ENCODE peak calls at places on chromosomes 13 and 19, in five cellular contexts. C is left ventricle myocardium inferior, U is gastrocnemius medialis, A is tibial nerve, H is neural progenitor cell. J is an unnamed sample.

GRCh38 chr13:30698488-30699005 is 36.8 kb upstream of the ALOX5AP start:
- DNase-seq in A (no peak), H (no peak), C (no peak), U (no peak), J (no peak)

GRCh38 chr13:76707360-76707759 is 178.8 kb downstream of the KCTD12 start:
- DNase-seq in H (no peak), C (no peak), U (no peak), A (no peak), J (no peak)

GRCh38 chr19:46838160-46838559 is 12.5 kb downstream of the AP2S1 start:
- DNase-seq in U (no peak), A (no peak), C (no peak), H (no peak), J (no peak)

GRCh38 chr19:50555447-50556235 is 12.6 kb downstream of the LRRC4B start:
- DNase-seq in H (peak; percentile 72), C (peak; percentile 28), U (no peak), A (no peak), J (peak; percentile 89)

GRCh38 chr13:83088858-83089257 is 793.4 kb downstream of the SLITRK1 start:
- DNase-seq in C (no peak), A (no peak), H (no peak), U (no peak), J (no peak)

GRCh38 chr13:99018418-99019180 is 40.7 kb upstream of the DOCK9 start:
- DNase-seq in U (no peak), H (no peak), A (no peak), C (no peak), J (no peak)

GRCh38 chr13:50149143-50149703 is 134.0 kb downstream of the KCNRG start:
- DNase-seq in C (no peak), U (no peak), A (no peak), H (no peak), J (no peak)

GRCh38 chr19:11422163-11423068 is 3.3 kb upstream of the RGL3 start:
- DNase-seq in H (peak; percentile 64), A (peak; percentile 56), C (peak; percentile 84), U (peak; percentile 53), J (peak; percentile 93)

GRCh38 chr19:53521373-53522202 is 16.4 kb upstream of the ZNF331 start:
- DNase-seq in H (no peak), A (no peak), U (no peak), C (no peak), J (peak; percentile 48)

GRCh38 chr19:35107541-35107939 is 8.1 kb upstream of the FXYD3 start:
- DNase-seq in H (no peak), U (no peak), C (no peak), A (peak; percentile 51), J (no peak)

GRCh38 chr19:38971672-38972071 is 3.9 kb downstream of the FBXO17 start:
- DNase-seq in H (no peak), C (no peak), A (no peak), U (no peak), J (no peak)

GRCh38 chr19:28009696-28010095 is 1203.3 kb downstream of the UQCRFS1 start:
- DNase-seq in U (no peak), C (no peak), A (no peak), H (no peak), J (no peak)

GRCh38 chr13:102651892-102652291 is 43.0 kb downstream of the METTL21C start:
- DNase-seq in H (no peak), U (no peak), C (no peak), A (no peak), J (no peak)

GRCh38 chr19:18833849-18834643 is 2.3 kb downstream of the UPF1 start:
- DNase-seq in C (no peak), A (no peak), U (no peak), H (peak; percentile 71), J (peak; percentile 41)

GRCh38 chr13:74974234-74974879 is 507.6 kb downstream of the TBC1D4 start:
- DNase-seq in H (peak; percentile 33), A (no peak), C (no peak), U (no peak), J (no peak)

GRCh38 chr19:18536475-18536874 is 6.9 kb downstream of the FKBP8 start:
- DNase-seq in H (no peak), A (no peak), C (no peak), U (no peak), J (no peak)

GRCh38 chr19:45113628-45114027 is 20.6 kb downstream of the PPP1R37 start:
- DNase-seq in U (no peak), A (no peak), H (no peak), C (no peak), J (no peak)

GRCh38 chr19:49506575-49507105 is 5.8 kb upstream of the FCGRT start:
- DNase-seq in H (peak; percentile 79), C (peak; percentile 43), A (peak; percentile 59), U (peak; percentile 50), J (peak; percentile 92)

GRCh38 chr13:26037302-26037701 is 14.5 kb downstream of the SHISA2 start:
- DNase-seq in A (no peak), U (no peak), H (peak; percentile 84), C (no peak), J (peak; percentile 80)

GRCh38 chr13:77810430-77810829 is 108.2 kb downstream of the EDNRB start:
- DNase-seq in C (no peak), H (no peak), A (no peak), U (no peak), J (peak; percentile 4)

GRCh38 chr19:44800461-44800860 is 8.4 kb upstream of the BCAM start:
- DNase-seq in C (peak; percentile 83), H (peak; percentile 92), U (peak; percentile 73), A (peak; percentile 86), J (peak; percentile 96)

GRCh38 chr19:6393982-6394412 is 1.0 kb upstream of the GTF2F1 start:
- DNase-seq in U (no peak), A (no peak), H (no peak), C (no peak), J (no peak)

GRCh38 chr19:50686310-50687032 is 33.1 kb downstream of the SHANK1 start:
- DNase-seq in A (no peak), U (no peak), C (no peak), H (no peak), J (peak; percentile 98)

GRCh38 chr13:112883241-112883945 is 85.6 kb upstream of the MCF2L start:
- DNase-seq in A (no peak), U (no peak), H (no peak), C (no peak), J (no peak)
- H3K27me3 ChIP-seq in A (no peaks in the 10 kb centered on the region), U (no peaks in the 10 kb centered on the region), H (no peaks in the 10 kb centered on the region), C (no peaks in the 10 kb centered on the region), J (no peaks in the 10 kb centered on the region)

GRCh38 chr19:15110418-15110815 is 3.2 kb downstream of the SYDE1 start:
- DNase-seq in U (no peak), C (no peak), H (no peak), A (no peak), J (peak; percentile 54)
- H3K4me3 ChIP-seq in U (no peak overlapping the region), C (no peak overlapping the region), H (no peak overlapping the region), A (no peak overlapping the region), J (no peak overlapping the region)

DNA sequence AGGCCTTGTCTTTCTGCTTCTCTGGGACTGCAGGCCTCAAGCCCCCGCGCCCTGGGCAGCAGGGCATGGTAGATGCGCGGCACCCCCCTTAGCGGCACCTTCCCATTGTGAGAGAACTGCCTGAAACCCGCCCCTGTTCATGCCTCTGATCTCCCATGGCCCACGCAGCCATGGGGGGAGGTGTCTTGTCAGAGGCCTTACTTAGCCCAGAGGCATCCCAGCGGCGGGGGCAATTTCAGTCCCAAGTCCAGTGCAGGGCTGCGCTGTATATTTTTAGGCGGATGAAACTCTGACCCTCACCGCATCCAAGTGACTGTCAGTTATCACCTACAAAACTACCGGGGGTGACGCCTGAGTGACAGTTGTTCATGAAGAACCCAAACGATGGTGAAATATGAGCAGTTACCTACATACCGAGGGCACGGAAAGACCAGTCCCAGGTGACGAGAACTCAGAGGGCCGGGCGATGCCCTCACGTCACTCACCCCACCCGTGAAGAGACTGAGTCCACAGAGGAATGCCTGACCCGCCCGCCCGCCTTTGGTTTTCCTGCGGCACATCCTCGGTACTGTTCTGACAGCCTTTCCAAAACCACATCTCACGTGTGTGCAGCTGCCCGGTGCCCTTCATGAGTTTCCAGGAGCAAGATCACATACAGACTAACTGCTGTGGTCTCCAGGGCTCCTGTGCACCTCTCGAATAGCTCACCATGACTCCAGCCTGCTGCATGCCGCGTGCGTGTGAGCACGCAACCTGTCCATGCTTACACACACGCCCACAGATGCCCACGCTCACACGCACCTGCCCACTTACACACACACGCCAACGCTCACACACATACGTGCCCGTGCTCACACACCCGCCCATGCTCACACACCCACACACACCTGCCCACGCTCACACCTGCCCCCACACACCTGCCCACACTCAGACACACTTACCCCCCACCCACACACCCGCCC is 14.4 kb downstream of the IL17D start:
- DNase-seq in H (no peak), A (no peak), C (no peak), U (peak; percentile 71), J (peak; percentile 35)
- H3K27me3 ChIP-seq in H (peaks cover 33% of the 10 kb centered on the region), A (no peaks in the 10 kb centered on the region), C (peaks cover 23% of the 10 kb centered on the region), U (no peaks in the 10 kb centered on the region), J (peaks cover 16% of the 10 kb centered on the region)

GRCh38 chr13:33763021-33763420 is 54.9 kb upstream of the RFC3 start:
- DNase-seq in C (no peak), H (no peak), U (no peak), A (no peak), J (no peak)
- H3K4me3 ChIP-seq in C (no peak overlapping the region), H (no peak overlapping the region), U (no peak overlapping the region), A (no peak overlapping the region), J (no peak overlapping the region)

GRCh38 chr13:61766667-61767058 is 351.0 kb upstream of the PCDH20 start:
- DNase-seq in A (no peak), H (no peak), U (no peak), C (no peak), J (no peak)
- H3K27me3 ChIP-seq in A (no peaks in the 10 kb centered on the region), H (no peaks in the 10 kb centered on the region), U (no peaks in the 10 kb centered on the region), C (no peaks in the 10 kb centered on the region), J (no peaks in the 10 kb centered on the region)

GRCh38 chr19:539429-540030 is 4.3 kb upstream of the GZMM start:
- DNase-seq in A (no peak), H (no peak), C (no peak), U (no peak), J (no peak)
- H3K4me3 ChIP-seq in A (no peak overlapping the region), H (no peak overlapping the region), C (no peak overlapping the region), U (no peak overlapping the region), J (no peak overlapping the region)

J was measured in H7.